ENCODE peak calls at places on chromosomes 7 and 10, in four cellular contexts. L is AG04449, H is epithelial cell of esophagus, X is lung. I is an unnamed sample.

GRCh38 chr7:29349362-29349761 is 154.8 kb downstream of the CHN2 start:
- DNase-seq in X (no peak), L (no peak), H (peak), I (no peak)

GRCh38 chr7:133434246-133434865 is 181.5 kb downstream of the EXOC4 start:
- DNase-seq in H (peak), X (no peak), L (no peak), I (no peak)

GRCh38 chr10:22690614-22691431 is 23.6 kb downstream of the PIP4K2A start:
- DNase-seq in X (no peak), H (peak), L (no peak), I (no peak)

GRCh38 chr10:22681783-22682183 is 32.6 kb downstream of the PIP4K2A start:
- DNase-seq in L (no peak), X (no peak), H (peak), I (no peak)

GRCh38 chr7:94374721-94375120 is 20.0 kb upstream of the COL1A2 start:
- DNase-seq in X (no peak), H (no peak), L (no peak), I (no peak)

GRCh38 chr7:150974468-150975391 is 3.4 kb downstream of the KCNH2 start:
- DNase-seq in H (no peak), X (peak), L (no peak), I (no peak)

GRCh38 chr7:25944777-25945176 is 207.2 kb upstream of the NFE2L3 start:
- DNase-seq in H (no peak), X (no peak), L (no peak), I (no peak)

GRCh38 chr10:68132391-68132790 is 23.1 kb downstream of the MYPN start:
- DNase-seq in H (no peak), L (no peak), X (no peak), I (no peak)

GRCh38 chr7:55774327-55775050 is 88.1 kb downstream of the SEPTIN14 start:
- DNase-seq in H (peak), X (peak), L (no peak), I (no peak)

GRCh38 chr7:18521945-18522566 is 26.5 kb downstream of the HDAC9 start:
- DNase-seq in L (no peak), X (no peak), H (no peak), I (no peak)

GRCh38 chr7:18518555-18518954 is 23.0 kb downstream of the HDAC9 start:
- DNase-seq in X (no peak), L (no peak), H (no peak), I (no peak)

GRCh38 chr7:18524248-18524647 is 28.7 kb downstream of the HDAC9 start:
- DNase-seq in H (no peak), L (no peak), X (no peak), I (no peak)

GRCh38 chr7:18521236-18521589 is 25.7 kb downstream of the HDAC9 start:
- DNase-seq in L (no peak), X (no peak), H (no peak), I (no peak)

DNA sequence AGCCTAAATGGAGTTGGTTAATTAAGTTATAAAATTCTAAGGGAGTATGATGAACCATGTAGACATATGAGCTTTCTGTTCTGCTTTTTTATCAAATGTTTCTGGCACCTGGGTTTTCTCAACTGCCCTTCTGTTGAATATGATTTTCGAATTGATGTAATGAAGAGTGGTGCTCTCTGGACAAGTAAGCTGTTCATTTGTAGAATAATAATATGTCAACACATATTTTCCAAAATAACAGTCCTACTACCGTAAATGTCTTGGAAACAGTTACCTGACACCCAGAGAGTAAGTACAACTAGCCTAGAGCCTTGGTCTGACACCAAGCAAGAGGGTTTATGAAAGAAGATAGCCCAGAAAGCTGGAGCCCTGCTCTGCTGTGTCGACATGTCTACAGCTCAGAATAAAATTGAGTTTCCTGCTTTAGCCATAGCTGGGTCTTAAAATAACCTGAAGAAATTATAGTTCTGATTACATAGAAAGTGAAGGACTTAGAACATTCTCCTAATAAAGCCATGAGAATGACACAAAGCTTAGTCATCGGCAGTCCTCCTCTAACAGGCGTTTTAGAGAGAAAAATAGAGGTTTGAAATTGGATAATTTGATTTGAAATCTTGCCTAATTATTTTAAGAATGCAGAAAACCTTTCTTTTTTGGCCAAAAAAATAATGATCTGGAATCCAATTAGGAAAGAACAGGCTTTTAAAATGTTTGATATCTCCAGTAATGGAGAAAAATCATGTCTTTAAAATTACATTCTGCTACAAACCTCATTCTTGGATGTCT is 25.1 kb downstream of the HDAC9 start:
- DNase-seq in H (peak), L (peak), X (no peak), I (no peak)
- H3K4me3 ChIP-seq in H (no peak), L (no peak), X (no peak), I (no peak)

GRCh38 chr10:5896208-5896607 is 6.2 kb downstream of the FBH1 start:
- DNase-seq in X (no peak), H (no peak), L (no peak), I (no peak)

GRCh38 chr10:5894873-5895272 is 4.8 kb downstream of the FBH1 start:
- DNase-seq in H (no peak), L (no peak), X (no peak), I (no peak)

GRCh38 chr10:5895365-5895764 is 5.3 kb downstream of the FBH1 start:
- DNase-seq in L (no peak), X (no peak), H (no peak), I (no peak)

GRCh38 chr10:5896765-5897340 is 6.8 kb downstream of the FBH1 start:
- DNase-seq in X (no peak), L (no peak), H (no peak), I (no peak)

GRCh38 chr10:5895804-5896203 is 5.8 kb downstream of the FBH1 start:
- DNase-seq in L (no peak), X (no peak), H (no peak), I (no peak)
- H3K4me3 ChIP-seq in L (no peak), X (no peak), H (no peak), I (no peak)

DNA sequence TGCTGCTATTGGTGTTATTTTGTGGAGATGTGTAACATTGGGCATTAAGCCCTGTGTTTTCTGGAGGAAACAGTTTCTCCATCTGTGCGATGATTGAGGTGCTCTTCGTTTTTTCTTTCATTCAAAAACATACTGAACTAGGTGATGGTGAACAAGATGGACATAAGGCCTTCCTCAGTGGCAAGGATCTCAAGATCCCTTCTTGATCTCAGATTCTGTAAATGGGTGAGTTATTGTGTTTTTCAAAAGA is 759 bp upstream of the ELAPOR2 start:
- DNase-seq in H (no peak), L (no peak), X (no peak), I (no peak)
- H3K4me3 ChIP-seq in H (no peak), L (no peak), X (no peak), I (peak)

DNA sequence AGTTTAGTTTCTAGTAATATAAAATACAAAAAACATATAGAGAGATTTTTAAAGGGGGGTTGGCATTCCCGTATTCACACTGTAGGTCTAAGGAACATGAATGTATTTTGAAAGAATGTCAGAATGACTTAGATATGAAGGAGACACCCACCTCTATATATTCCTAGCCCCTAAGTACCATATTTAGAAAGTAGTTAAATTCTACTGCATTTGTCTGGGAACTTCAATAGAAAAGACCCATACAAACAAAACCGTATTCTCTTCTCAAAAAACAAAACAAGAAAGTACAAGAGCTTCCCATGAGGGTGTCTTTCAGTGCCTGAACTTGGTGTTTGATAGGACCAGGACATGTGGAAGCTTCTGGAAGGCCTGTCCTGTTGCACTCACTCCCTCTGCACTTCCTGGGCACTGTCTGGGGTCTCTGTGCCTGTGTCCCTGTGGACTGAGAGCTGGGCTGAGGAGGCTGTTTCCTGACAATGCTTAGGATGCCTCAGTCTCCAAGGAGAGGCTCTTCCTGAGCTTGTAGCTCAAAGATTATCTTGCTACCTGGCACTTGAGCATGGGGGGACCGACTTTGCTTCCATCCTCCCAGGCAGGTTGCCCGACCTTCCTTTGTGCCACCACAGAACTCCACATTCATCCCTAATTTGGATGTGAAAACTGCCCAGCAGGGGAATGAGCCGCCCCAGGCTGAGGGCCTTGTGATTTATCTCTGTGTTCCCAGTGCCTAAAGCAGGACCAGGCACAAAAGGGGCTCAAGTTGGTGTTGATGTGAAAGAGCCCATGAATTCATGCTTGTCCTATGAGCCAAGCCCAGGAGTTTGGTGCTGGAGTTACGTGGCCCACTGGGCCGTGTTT is 44.4 kb upstream of the KLF6 start:
- DNase-seq in L (no peak), H (no peak), X (no peak), I (no peak)
- H3K4me3 ChIP-seq in L (peak), H (peak), X (no peak), I (peak)

GRCh38 chr10:80464557-80465466 is 10.7 kb downstream of the TSPAN14 start:
- DNase-seq in X (no peak), H (no peak), L (no peak), I (no peak)
- H3K4me3 ChIP-seq in X (no peak), H (no peak), L (no peak), I (peak)

DNA sequence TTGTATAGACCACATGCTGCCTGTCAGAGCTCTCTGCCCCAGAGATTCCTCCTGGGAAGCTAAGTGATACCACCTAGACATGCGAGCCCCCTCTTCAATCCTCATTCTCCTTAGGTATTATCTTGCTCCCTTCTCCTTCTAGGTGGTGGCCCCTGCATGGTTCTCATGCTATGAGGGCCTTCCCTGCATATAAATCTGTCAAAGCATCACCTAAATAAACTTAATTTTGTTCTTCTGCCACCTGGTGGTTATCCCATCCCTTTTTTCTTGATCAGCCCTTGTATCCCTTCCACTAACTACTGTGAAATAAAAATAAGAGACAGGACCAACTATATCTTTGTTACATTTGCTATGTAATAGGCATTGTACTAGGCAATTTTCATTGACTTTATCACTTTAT is 242.1 kb downstream of the CDC14C start:
- DNase-seq in H (peak), X (no peak), L (no peak), I (no peak)
- H3K4me3 ChIP-seq in H (no peak), X (no peak), L (no peak), I (no peak)

GRCh38 chr10:59865101-59865500 is 41.3 kb downstream of the CCDC6 start:
- DNase-seq in H (peak), X (peak), L (no peak), I (no peak)
- H3K4me3 ChIP-seq in H (no peak), X (no peak), L (no peak), I (no peak)

I was measured in right atrium auricular region.